ENCODE peak calls at places on chromosomes 5 and 9, in seven cellular contexts. U is neuronal stem cell, H is IMR-90, F is H9, X is H1, W is mesenchymal stem cell, R is trophoblast cell. P is an unnamed sample.

GRCh38 chr9:69637801-69638200 is 34.4 kb downstream of the APBA1 start:
- DNase-seq in U (no peak), H (peak; percentile 72), F (no peak), X (no peak), W (peak; percentile 48), R (peak; percentile 14), P (no peak)

GRCh38 chr5:123809594-123810172 is 297.7 kb downstream of the CSNK1G3 start:
- DNase-seq in U (no peak), H (no peak), F (no peak), X (no peak), W (no peak), R (no peak), P (no peak)

GRCh38 chr5:103849934-103850333 is 287.3 kb upstream of the NUDT12 start:
- DNase-seq in U (no peak), H (peak; percentile 91), F (no peak), X (no peak), W (peak; percentile 83), R (peak; percentile 75), P (no peak)

GRCh38 chr5:98816574-98817222 is 43.2 kb downstream of the RGMB start:
- DNase-seq in U (no peak), H (no peak), F (no peak), X (no peak), W (no peak), R (no peak), P (no peak)

GRCh38 chr9:131400627-131401026 is 6.7 kb downstream of the PRRC2B start:
- DNase-seq in U (no peak), H (no peak), F (no peak), X (no peak), W (no peak), R (no peak), P (no peak)

GRCh38 chr5:149211566-149211965 is 60.1 kb upstream of the AFAP1L1 start:
- DNase-seq in U (no peak), H (peak; percentile 73), F (no peak), X (no peak), W (peak; percentile 92), R (no peak), P (no peak)

GRCh38 chr5:175479125-175479881 is 943 bp downstream of the SFXN1 start:
- DNase-seq in U (no peak), H (no peak), F (no peak), X (no peak), W (no peak), R (no peak), P (no peak)

GRCh38 chr9:113220467-113221002 is 542 bp downstream of the FKBP15 start:
- DNase-seq in U (peak; percentile 0), H (no peak), F (no peak), X (no peak), W (peak; percentile 33), R (no peak), P (no peak)

GRCh38 chr9:113857875-113858274 is 18.2 kb upstream of the ZNF618 start:
- DNase-seq in U (no peak), H (peak; percentile 18), F (no peak), X (no peak), W (no peak), R (peak; percentile 23), P (peak; percentile 14)

GRCh38 chr9:130601100-130601499 is 21.7 kb downstream of the FUBP3 start:
- DNase-seq in U (no peak), H (no peak), F (no peak), X (no peak), W (no peak), R (no peak), P (no peak)

GRCh38 chr5:91302958-91303357 is 80.2 kb downstream of the ARRDC3 start:
- DNase-seq in U (no peak), H (no peak), F (no peak), X (no peak), W (no peak), R (no peak), P (no peak)

GRCh38 chr9:113582698-113583200 is 119.2 kb downstream of the RGS3 start:
- DNase-seq in U (no peak), H (no peak), F (no peak), X (no peak), W (no peak), R (peak; percentile 47), P (no peak)

GRCh38 chr5:121660142-121660541 is 191.5 kb upstream of the FTMT start:
- DNase-seq in U (no peak), H (no peak), F (no peak), X (no peak), W (no peak), R (no peak), P (no peak)

GRCh38 chr5:111782171-111782570 is 25.2 kb upstream of the NREP start:
- DNase-seq in U (no peak), H (peak; percentile 25), F (no peak), X (no peak), W (no peak), R (no peak), P (no peak)

GRCh38 chr5:76084496-76085285 is 1.5 kb downstream of the SV2C start:
- DNase-seq in U (peak; percentile 54), H (no peak), F (peak; percentile 71), X (peak; percentile 62), W (no peak), R (no peak), P (peak; percentile 40)

GRCh38 chr5:20145240-20145639 is 157.2 kb upstream of the CDH18 start:
- DNase-seq in U (no peak), H (no peak), F (no peak), X (no peak), W (no peak), R (peak; percentile 10), P (no peak)

GRCh38 chr9:135814421-135814820 is 92.9 kb downstream of the CAMSAP1 start:
- DNase-seq in U (no peak), H (no peak), F (no peak), X (no peak), W (no peak), R (no peak), P (no peak)

DNA sequence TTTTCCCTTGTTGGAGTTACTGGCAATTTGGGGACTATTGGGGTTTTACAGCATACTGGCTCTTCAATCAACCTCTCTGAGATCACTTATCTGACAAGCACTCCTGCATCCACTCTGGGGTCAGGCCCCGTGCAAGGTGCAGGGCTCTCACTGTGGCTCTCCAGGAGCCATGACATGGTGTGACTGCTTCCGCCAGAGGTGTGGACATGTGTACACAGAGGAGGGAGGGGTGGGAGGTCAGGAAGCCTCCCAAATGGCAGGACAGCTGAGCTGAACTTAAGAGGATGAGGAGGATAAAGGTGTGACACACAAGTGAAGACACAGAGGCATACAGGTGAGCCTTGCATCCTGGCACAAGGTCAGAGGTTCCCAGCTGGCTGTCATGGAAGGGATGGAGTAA is 24.3 kb downstream of the SHB start:
- DNase-seq in U (no peak), H (no peak), F (no peak), X (no peak), W (no peak), R (no peak), P (no peak)
- H2AK5ac ChIP-seq in U (no peak overlapping the region), H (peak overlapping the region; percentile 53), F (no peak overlapping the region), X (no peak overlapping the region), W (peak overlapping the region; percentile 71), R (no peak overlapping the region), P (no peak overlapping the region)

DNA sequence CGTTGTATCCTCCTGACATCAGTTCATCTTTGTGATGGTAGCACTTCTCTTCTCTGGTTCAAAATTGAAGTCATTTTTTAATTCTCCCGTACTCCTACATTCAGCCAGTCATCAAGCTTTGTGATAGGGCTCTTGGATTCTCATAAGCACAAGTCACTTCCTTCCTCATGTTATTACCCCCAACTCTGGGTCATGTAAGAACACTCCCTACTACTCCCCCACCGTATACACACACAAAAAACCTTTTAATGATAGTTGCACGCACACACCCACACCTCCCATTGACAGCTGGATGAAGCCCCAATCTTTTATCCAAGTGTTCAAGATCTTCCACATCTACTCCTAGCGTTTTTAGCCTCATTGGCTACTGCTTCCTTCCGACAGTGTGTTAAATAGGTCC is 16.8 kb downstream of the KDM3B start:
- DNase-seq in U (no peak), H (no peak), F (no peak), X (no peak), W (no peak), R (no peak), P (no peak)
- H3K4me2 ChIP-seq in U (no peak overlapping the region), H (no peak overlapping the region), F (no peak overlapping the region), X (no peak overlapping the region), W (no peak overlapping the region), R (no peak overlapping the region), P (no peak overlapping the region)

GRCh38 chr5:160096178-160096577 is 23.1 kb downstream of the PWWP2A start:
- DNase-seq in U (no peak), H (no peak), F (no peak), X (no peak), W (no peak), R (no peak), P (no peak)

GRCh38 chr5:160090059-160090458 is 29.2 kb downstream of the PWWP2A start:
- DNase-seq in U (no peak), H (no peak), F (no peak), X (no peak), W (no peak), R (no peak), P (no peak)

GRCh38 chr5:160092519-160092918 is 26.7 kb downstream of the PWWP2A start:
- DNase-seq in U (no peak), H (no peak), F (no peak), X (no peak), W (no peak), R (no peak), P (no peak)

GRCh38 chr5:160089549-160089948 is 29.7 kb downstream of the PWWP2A start:
- DNase-seq in U (no peak), H (no peak), F (no peak), X (no peak), W (no peak), R (no peak), P (no peak)

DNA sequence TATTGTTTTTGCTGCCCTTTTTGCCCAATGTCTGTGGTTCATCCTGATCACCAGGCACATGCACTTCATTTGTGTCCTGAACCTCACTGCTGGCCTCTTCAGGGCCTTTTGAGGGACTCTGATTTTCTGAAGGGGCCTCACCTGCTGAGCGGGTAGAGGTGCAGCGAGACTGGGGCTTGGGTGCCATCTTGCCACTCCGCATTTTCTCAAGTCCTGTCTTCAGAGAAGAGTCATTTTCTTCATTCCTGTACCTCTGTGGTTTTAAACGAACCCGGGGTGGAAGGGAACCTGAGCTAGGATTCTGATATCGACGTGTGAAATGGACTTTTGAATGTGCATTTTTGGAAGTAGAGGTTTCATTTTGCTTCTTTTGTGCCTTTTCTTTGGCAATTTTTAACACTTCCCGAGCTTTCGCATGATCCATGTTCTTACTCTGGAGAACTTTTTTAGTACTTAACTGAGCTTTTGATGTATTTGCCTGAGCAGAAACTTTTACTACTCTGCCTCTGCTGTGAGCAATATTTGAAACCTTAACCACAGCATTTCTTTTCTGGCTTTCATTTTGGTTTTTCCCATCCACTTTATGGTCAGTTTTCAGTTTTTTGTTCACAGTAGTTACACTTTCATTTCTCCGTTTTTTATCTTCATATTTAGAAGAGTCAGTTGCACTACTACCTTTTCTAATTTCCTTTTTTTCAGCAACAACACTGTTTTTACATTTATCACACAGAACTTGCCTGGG is 26.1 kb downstream of the PWWP2A start:
- DNase-seq in U (no peak), H (no peak), F (no peak), X (no peak), W (no peak), R (no peak), P (no peak)
- H2AK5ac ChIP-seq in U (no peak overlapping the region), H (no peak overlapping the region), F (no peak overlapping the region), X (no peak overlapping the region), W (no peak overlapping the region), R (no peak overlapping the region), P (no peak overlapping the region)

DNA sequence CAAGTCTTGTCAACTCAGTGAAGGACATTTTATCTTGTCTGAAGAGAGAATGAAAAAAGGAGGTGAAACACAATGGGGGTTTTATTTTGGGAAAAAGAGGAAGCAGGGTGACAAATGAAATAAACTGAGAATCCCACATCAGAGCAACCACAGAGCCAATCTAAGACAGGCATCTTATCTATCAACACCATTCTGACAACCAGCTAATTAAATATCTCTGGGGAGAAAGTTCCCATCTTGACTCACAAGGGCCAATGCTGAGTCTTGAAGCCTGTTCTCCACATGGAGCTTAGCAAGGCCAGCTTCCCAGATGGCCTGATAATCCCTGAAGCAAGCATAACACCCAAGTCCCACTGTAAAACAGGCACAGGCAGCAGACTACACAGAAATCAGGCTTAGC is 30.4 kb downstream of the DPYSL3 start:
- DNase-seq in U (no peak), H (no peak), F (no peak), X (no peak), W (peak; percentile 38), R (no peak), P (peak; percentile 85)
- H3K4me2 ChIP-seq in U (no peak overlapping the region), H (no peak overlapping the region), F (no peak overlapping the region), X (no peak overlapping the region), W (no peak overlapping the region), R (no peak overlapping the region), P (no peak overlapping the region)